ENCODE peak calls at places on chromosomes 16 and 17, in seven cellular contexts. P is ascending aorta, X is omental fat pad, T is thoracic aorta, U is AG20443, B is hepatic stellate cell, R is GM23248. C is an unnamed sample.
A peak's percentile ranks its signal among the peaks of the same experiment; 100 is the strongest.

GRCh38 chr16:57366544-57367040 is 5.7 kb upstream of the CX3CL1 start:
- DNase-seq in P (no peak), X (no peak), T (no peak), U (peak; percentile 3), B (no peak), R (no peak), C (no peak)

GRCh38 chr17:57516290-57517215 is 228.5 kb downstream of the CCDC182 start:
- DNase-seq in P (no peak), X (no peak), T (no peak), U (no peak), B (no peak), R (no peak), C (no peak)

GRCh38 chr16:9612267-9612666 is 520.8 kb downstream of the HAPSTR1 start:
- DNase-seq in P (no peak), X (no peak), T (no peak), U (no peak), B (no peak), R (no peak), C (no peak)

GRCh38 chr17:55730808-55731207 is 8.1 kb upstream of the TMEM100 start:
- DNase-seq in P (no peak), X (no peak), T (no peak), U (no peak), B (no peak), R (peak; percentile 16), C (no peak)

GRCh38 chr17:17044846-17045561 is 2.7 kb downstream of the MPRIP start:
- DNase-seq in P (peak; percentile 66), X (no peak), T (no peak), U (no peak), B (peak; percentile 70), R (peak; percentile 76), C (no peak)

GRCh38 chr16:12321363-12321762 is 344.8 kb downstream of the SNX29 start:
- DNase-seq in P (no peak), X (no peak), T (no peak), U (no peak), B (no peak), R (no peak), C (no peak)

GRCh38 chr17:69967910-69968411 is 107.1 kb upstream of the KCNJ16 start:
- DNase-seq in P (no peak), X (no peak), T (no peak), U (peak; percentile 86), B (peak; percentile 57), R (peak; percentile 91), C (no peak)

GRCh38 chr17:9368631-9369030 is 207.0 kb downstream of the STX8 start:
- DNase-seq in P (no peak), X (no peak), T (no peak), U (no peak), B (no peak), R (no peak), C (no peak)

GRCh38 chr16:89359296-89360147 is 130.8 kb downstream of the ANKRD11 start:
- DNase-seq in P (no peak), X (no peak), T (no peak), U (no peak), B (no peak), R (peak; percentile 36), C (peak; percentile 51)

GRCh38 chr16:10318798-10319500 is 66.9 kb upstream of the ATF7IP2 start:
- DNase-seq in P (no peak), X (no peak), T (no peak), U (no peak), B (no peak), R (no peak), C (no peak)

GRCh38 chr17:39652635-39653315 is 12.4 kb upstream of the TCAP start:
- DNase-seq in P (no peak), X (no peak), T (no peak), U (no peak), B (no peak), R (no peak), C (no peak)

GRCh38 chr17:38798614-38799500 is 499 bp downstream of the PIP4K2B start:
- DNase-seq in P (peak; percentile 75), X (no peak), T (peak; percentile 8), U (peak; percentile 67), B (peak; percentile 58), R (peak; percentile 74), C (no peak)

GRCh38 chr17:30323262-30323894 is 10.5 kb downstream of the TMIGD1 start:
- DNase-seq in P (no peak), X (no peak), T (no peak), U (no peak), B (no peak), R (no peak), C (no peak)

GRCh38 chr17:6458416-6458950 is 14.2 kb downstream of the PIMREG start:
- DNase-seq in P (no peak), X (no peak), T (no peak), U (no peak), B (no peak), R (no peak), C (no peak)

GRCh38 chr17:57607553-57608120 is 137.5 kb downstream of the CCDC182 start:
- DNase-seq in P (no peak), X (no peak), T (no peak), U (no peak), B (no peak), R (peak; percentile 33), C (no peak)

GRCh38 chr17:41067281-41067680 is 1.6 kb upstream of the KRTAP2-4 start:
- DNase-seq in P (no peak), X (no peak), T (no peak), U (no peak), B (no peak), R (peak; percentile 31), C (no peak)

GRCh38 chr16:23535901-23536300 is 21.2 kb downstream of the EARS2 start:
- DNase-seq in P (no peak), X (no peak), T (no peak), U (no peak), B (no peak), R (peak; percentile 21), C (no peak)

GRCh38 chr16:641326-642188 is at the start of gene MCRIP2:
- DNase-seq in P (peak; percentile 90), X (peak; percentile 52), T (no peak), U (peak; percentile 93), B (peak; percentile 90), R (peak; percentile 88), C (no peak)

GRCh38 chr16:2925951-2926659 is 14.4 kb downstream of the FLYWCH1 start:
- DNase-seq in P (no peak), X (no peak), T (no peak), U (no peak), B (no peak), R (no peak), C (no peak)

GRCh38 chr16:49596699-49597291 is 223.2 kb downstream of the C16orf78 start:
- DNase-seq in P (peak; percentile 60), X (no peak), T (no peak), U (no peak), B (no peak), R (no peak), C (no peak)

GRCh38 chr17:75540923-75541503 is 15.5 kb downstream of the LLGL2 start:
- DNase-seq in P (no peak), X (no peak), T (no peak), U (no peak), B (no peak), R (no peak), C (no peak)